ENCODE peak calls at places on chromosomes 3 and 15, in nine cellular contexts. M, A, X, P, J, C, R, L and O are unnamed samples.

GRCh38 chr15:50128266-50128665 is 9.2 kb upstream of the ATP8B4 start:
- DNase-seq in M (no peak), A (no peak), X (no peak), P (no peak), J (peak), C (peak), R (no peak), L (no peak), O (peak)

GRCh38 chr3:61589856-61590255 is 28.5 kb downstream of the PTPRG start:
- DNase-seq in M (no peak), A (no peak), X (no peak), P (peak), J (no peak), C (no peak), R (peak), L (no peak), O (peak)

GRCh38 chr3:42153039-42153438 is 61.9 kb downstream of the TRAK1 start:
- DNase-seq in M (no peak), A (no peak), X (no peak), P (no peak), J (no peak), C (no peak), R (no peak), L (no peak), O (no peak)

GRCh38 chr3:59212128-59212764 is 162.4 kb upstream of the CFAP20DC start:
- DNase-seq in M (no peak), A (no peak), X (no peak), P (peak), J (peak), C (no peak), R (peak), L (peak), O (peak)

GRCh38 chr3:184616416-184616815 is 54.8 kb downstream of the EPHB3 start:
- DNase-seq in M (no peak), A (no peak), X (no peak), P (no peak), J (no peak), C (no peak), R (no peak), L (no peak), O (no peak)

GRCh38 chr15:33994005-33994615 is 25.8 kb downstream of the CHRM5 start:
- DNase-seq in M (no peak), A (no peak), X (no peak), P (peak), J (no peak), C (no peak), R (peak), L (no peak), O (no peak)

GRCh38 chr3:67044295-67044694 is 46.2 kb downstream of the KBTBD8 start:
- DNase-seq in M (no peak), A (no peak), X (no peak), P (peak), J (no peak), C (no peak), R (no peak), L (no peak), O (no peak)

GRCh38 chr15:45333550-45333949 is 44.8 kb downstream of the GATM start:
- DNase-seq in M (no peak), A (no peak), X (no peak), P (peak), J (no peak), C (peak), R (peak), L (no peak), O (peak)

GRCh38 chr3:141243295-141243707 is 11.7 kb downstream of the PXYLP1 start:
- DNase-seq in M (peak), A (no peak), X (peak), P (peak), J (peak), C (peak), R (no peak), L (no peak), O (no peak)

GRCh38 chr15:65386376-65386775 is 8.6 kb upstream of the IGDCC3 start:
- DNase-seq in M (no peak), A (no peak), X (no peak), P (no peak), J (no peak), C (no peak), R (no peak), L (no peak), O (no peak)

GRCh38 chr3:150345021-150345538 is 63.0 kb upstream of the TSC22D2 start:
- DNase-seq in M (no peak), A (peak), X (no peak), P (no peak), J (no peak), C (no peak), R (peak), L (no peak), O (no peak)

GRCh38 chr3:129626744-129627349 is 20.4 kb upstream of the PLXND1 start:
- DNase-seq in M (peak), A (peak), X (no peak), P (peak), J (peak), C (peak), R (peak), L (no peak), O (peak)

GRCh38 chr3:127004641-127005397 is 21.9 kb downstream of the PLXNA1 start:
- DNase-seq in M (no peak), A (no peak), X (no peak), P (no peak), J (no peak), C (no peak), R (no peak), L (no peak), O (no peak)
- TF ChIP-seq CTCF in M (no peak), A (no peak), X (no peak), P (no peak), J (no peak), C (no peak), R (no peak), L (no peak), O (no peak)

DNA sequence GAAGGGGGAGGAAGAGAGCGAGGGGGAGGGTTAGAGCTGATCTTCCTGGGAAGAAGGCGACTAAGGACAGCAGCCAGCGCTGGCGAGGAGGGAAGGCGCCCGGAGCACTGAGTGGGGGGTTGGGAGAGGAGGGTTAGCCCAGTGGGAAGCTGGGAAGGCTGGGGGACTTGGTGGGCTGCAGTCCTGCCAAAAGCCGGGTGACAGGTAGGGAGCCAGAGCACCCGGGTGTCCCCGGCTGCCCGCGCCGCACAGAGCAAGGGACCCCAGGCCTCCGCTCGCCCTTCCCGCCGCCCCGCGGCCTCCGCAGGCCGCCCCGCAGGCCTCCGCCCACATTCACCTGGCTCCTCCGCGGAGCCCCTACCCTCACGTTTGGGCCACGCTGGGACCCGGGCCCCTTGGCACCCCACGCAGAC is 446 bp downstream of the SLC12A8 start:
- DNase-seq in M (no peak), A (no peak), X (no peak), P (no peak), J (no peak), C (no peak), R (no peak), L (no peak), O (no peak)
- H3K4me3 ChIP-seq in M (peak), A (peak), X (peak), P (peak), J (no peak), C (peak), R (peak), L (peak), O (peak)

GRCh38 chr15:49122541-49123062 is 32.8 kb downstream of the COPS2 start:
- DNase-seq in M (no peak), A (no peak), X (no peak), P (no peak), J (no peak), C (no peak), R (peak), L (no peak), O (no peak)

GRCh38 chr15:49121901-49122300 is 33.5 kb downstream of the COPS2 start:
- DNase-seq in M (no peak), A (no peak), X (no peak), P (no peak), J (no peak), C (no peak), R (no peak), L (no peak), O (no peak)

GRCh38 chr15:49124371-49124770 is 31.0 kb downstream of the COPS2 start:
- DNase-seq in M (no peak), A (no peak), X (no peak), P (no peak), J (no peak), C (no peak), R (peak), L (no peak), O (no peak)
- TF ChIP-seq CTCF in M (no peak), A (no peak), X (no peak), P (no peak), J (no peak), C (no peak), R (no peak), L (no peak), O (no peak)

GRCh38 chr15:81322708-81323253 is 1.2 kb downstream of the STARD5 start:
- DNase-seq in M (no peak), A (no peak), X (no peak), P (no peak), J (peak), C (no peak), R (no peak), L (no peak), O (no peak)

GRCh38 chr15:81323559-81323943 is 390 bp downstream of the STARD5 start:
- DNase-seq in M (no peak), A (no peak), X (no peak), P (no peak), J (no peak), C (no peak), R (no peak), L (no peak), O (no peak)

GRCh38 chr15:81326466-81327212 is 2.7 kb upstream of the STARD5 start:
- DNase-seq in M (no peak), A (no peak), X (no peak), P (no peak), J (no peak), C (no peak), R (no peak), L (no peak), O (no peak)

GRCh38 chr15:81321667-81322066 is 2.3 kb downstream of the STARD5 start:
- DNase-seq in M (no peak), A (no peak), X (no peak), P (no peak), J (no peak), C (no peak), R (no peak), L (no peak), O (no peak)

GRCh38 chr15:81323944-81324881 is at the start of gene STARD5:
- DNase-seq in M (peak), A (peak), X (peak), P (peak), J (peak), C (peak), R (peak), L (peak), O (peak)
- H3K4me3 ChIP-seq in M (peak), A (peak), X (peak), P (peak), J (peak), C (peak), R (peak), L (peak), O (peak)

GRCh38 chr3:50430950-50431435 is 71.7 kb upstream of the TMEM115 start:
- DNase-seq in M (no peak), A (no peak), X (no peak), P (no peak), J (no peak), C (no peak), R (no peak), L (no peak), O (no peak)

GRCh38 chr3:50433954-50434353 is 69.5 kb downstream of the CACNA2D2 start:
- DNase-seq in M (no peak), A (no peak), X (no peak), P (no peak), J (no peak), C (no peak), R (no peak), L (no peak), O (no peak)

GRCh38 chr3:50441818-50442217 is 61.6 kb downstream of the CACNA2D2 start:
- DNase-seq in M (no peak), A (no peak), X (no peak), P (no peak), J (no peak), C (no peak), R (no peak), L (no peak), O (no peak)

GRCh38 chr3:50435382-50435781 is 68.1 kb downstream of the CACNA2D2 start:
- DNase-seq in M (no peak), A (no peak), X (no peak), P (no peak), J (peak), C (no peak), R (no peak), L (no peak), O (no peak)

DNA sequence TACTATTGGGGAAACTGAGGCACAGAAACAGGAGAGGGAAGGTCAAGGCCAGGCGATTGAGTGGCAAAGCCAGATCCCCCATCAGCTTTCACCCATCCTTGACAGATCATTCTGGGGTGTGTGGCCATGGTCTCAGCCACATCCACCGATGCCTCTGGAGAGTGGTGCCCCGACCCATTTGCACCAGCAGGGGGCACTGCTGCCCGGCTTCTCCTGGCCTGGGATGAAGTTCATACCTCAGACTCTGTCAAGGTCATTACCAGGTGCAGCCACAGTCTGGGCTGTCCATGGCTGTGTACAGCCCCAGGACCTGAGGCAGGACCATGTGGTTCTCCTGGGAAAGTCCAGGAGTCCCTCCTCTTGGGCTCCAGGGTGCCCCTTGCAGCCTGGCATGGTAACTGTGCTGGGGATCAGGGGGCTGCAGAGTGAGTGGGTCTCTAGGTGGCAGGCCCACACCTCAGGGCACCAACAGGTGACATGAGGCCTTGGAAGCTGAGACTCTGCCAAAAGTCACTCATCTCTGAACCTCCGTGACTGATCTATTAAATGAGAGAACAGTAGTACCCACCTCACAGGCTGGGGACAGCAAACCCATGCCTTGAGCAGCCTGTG is 67.3 kb downstream of the CACNA2D2 start:
- DNase-seq in M (peak), A (peak), X (peak), P (peak), J (peak), C (peak), R (peak), L (no peak), O (peak)
- TF ChIP-seq CTCF in M (peak), A (peak), X (peak), P (peak), J (peak), C (peak), R (peak), L (peak), O (peak)

GRCh38 chr3:15623535-15624450 is 22.2 kb downstream of the BTD start:
- DNase-seq in M (no peak), A (no peak), X (no peak), P (peak), J (no peak), C (no peak), R (no peak), L (no peak), O (no peak)
- H3K4me3 ChIP-seq in M (no peak), A (no peak), X (no peak), P (no peak), J (no peak), C (no peak), R (no peak), L (no peak), O (no peak)

DNA sequence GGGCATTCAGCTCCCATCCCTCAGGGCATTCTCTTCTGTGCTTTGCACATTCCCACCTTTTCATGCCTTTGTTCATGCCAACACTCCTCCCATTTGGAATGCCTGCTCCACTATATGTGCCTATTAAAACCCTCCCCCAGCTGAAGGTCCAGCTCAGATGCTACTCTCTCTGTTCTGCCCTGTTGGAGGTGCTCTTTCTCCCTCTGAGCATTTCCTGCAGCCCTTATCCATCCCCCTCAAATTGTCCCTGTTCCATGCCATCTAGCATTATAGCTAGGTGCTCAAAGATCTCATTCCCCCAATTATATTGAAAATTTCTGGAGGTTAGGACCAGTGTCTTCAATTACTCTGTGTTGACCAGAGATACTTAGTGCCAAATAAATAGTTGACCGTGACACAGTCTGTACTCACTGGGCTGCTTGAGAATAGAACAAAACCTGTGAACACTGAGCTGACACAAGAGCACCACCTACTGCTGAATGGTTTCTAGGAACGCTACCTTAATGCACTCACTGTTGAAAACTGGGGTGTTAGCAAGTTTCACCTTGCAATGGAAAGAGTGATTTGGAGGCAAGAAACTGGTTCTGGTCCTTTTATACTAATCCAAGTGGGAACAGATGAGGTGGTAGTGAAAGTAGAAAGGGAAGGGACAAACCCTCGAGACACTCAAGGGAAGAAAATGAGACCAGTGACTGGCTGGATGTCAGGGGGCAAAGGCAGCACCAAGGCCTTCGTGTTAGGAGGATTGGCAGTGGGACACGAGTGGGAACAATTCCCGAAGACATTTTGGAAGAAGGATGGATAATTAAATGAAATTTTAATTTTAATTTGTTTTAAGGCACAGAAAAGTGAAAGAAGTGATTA is 289.8 kb upstream of the ROPN1 start:
- DNase-seq in M (no peak), A (no peak), X (no peak), P (peak), J (peak), C (no peak), R (peak), L (no peak), O (peak)
- TF ChIP-seq CTCF in M (peak), A (no peak), X (no peak), P (peak), J (peak), C (peak), R (peak), L (peak), O (peak)

GRCh38 chr3:104892044-104892443 is 474.7 kb upstream of the ALCAM start:
- DNase-seq in M (no peak), A (no peak), X (no peak), P (no peak), J (no peak), C (no peak), R (no peak), L (no peak), O (no peak)

GRCh38 chr3:104885214-104885814 is 481.4 kb upstream of the ALCAM start:
- DNase-seq in M (peak), A (no peak), X (no peak), P (no peak), J (no peak), C (no peak), R (no peak), L (no peak), O (no peak)

GRCh38 chr3:104887069-104887468 is 479.6 kb upstream of the ALCAM start:
- DNase-seq in M (no peak), A (no peak), X (no peak), P (no peak), J (no peak), C (no peak), R (no peak), L (no peak), O (peak)

GRCh38 chr3:104887619-104888018 is 479.1 kb upstream of the ALCAM start:
- DNase-seq in M (no peak), A (no peak), X (no peak), P (no peak), J (no peak), C (no peak), R (no peak), L (no peak), O (no peak)

GRCh38 chr3:104886220-104886995 is 480.3 kb upstream of the ALCAM start:
- DNase-seq in M (no peak), A (no peak), X (no peak), P (no peak), J (no peak), C (no peak), R (no peak), L (no peak), O (peak)
- H3K4me3 ChIP-seq in M (no peak), A (no peak), X (no peak), P (no peak), J (no peak), C (no peak), R (no peak), L (no peak), O (no peak)